ENCODE peak calls at places on chromosomes 2 and 18, in six cellular contexts. S is sigmoid colon, E is GM12864, C is transverse colon, G is fibroblast of lung, Z is fibroblast of pulmonary artery. K is an unnamed sample.

GRCh38 chr2:175684466-175684865 is 317.6 kb downstream of the LNPK start:
- DNase-seq in S (no peak), E (no peak), C (no peak), G (no peak), Z (no peak), K (no peak)

GRCh38 chr2:220147186-220147585 is 519.8 kb downstream of the SLC4A3 start:
- DNase-seq in S (no peak), E (no peak), C (no peak), G (peak), Z (peak), K (no peak)

GRCh38 chr2:208548689-208549088 is 142.1 kb downstream of the PTH2R start:
- DNase-seq in S (no peak), E (no peak), C (no peak), G (no peak), Z (no peak), K (no peak)

GRCh38 chr18:79245517-79246001 is 150.2 kb upstream of the NFATC1 start:
- DNase-seq in S (no peak), E (no peak), C (peak), G (no peak), Z (no peak), K (no peak)

GRCh38 chr2:20537423-20538307 is 90.8 kb downstream of the RHOB start:
- DNase-seq in S (no peak), E (no peak), C (no peak), G (no peak), Z (no peak), K (no peak)

GRCh38 chr18:32072321-32072720 is 19.4 kb upstream of the RNF138 start:
- DNase-seq in S (no peak), E (no peak), C (no peak), G (no peak), Z (peak), K (no peak)

GRCh38 chr2:40716879-40717278 is 265.0 kb upstream of the SLC8A1 start:
- DNase-seq in S (no peak), E (no peak), C (no peak), G (peak), Z (peak), K (no peak)

GRCh38 chr2:110101280-110101844 is 14.3 kb downstream of the MALL start:
- DNase-seq in S (peak), E (no peak), C (peak), G (peak), Z (peak), K (peak)

GRCh38 chr2:226707500-226707899 is 92.1 kb downstream of the IRS1 start:
- DNase-seq in S (no peak), E (no peak), C (no peak), G (peak), Z (peak), K (no peak)

GRCh38 chr2:13413989-13414388 is 697.3 kb downstream of the TRIB2 start:
- DNase-seq in S (no peak), E (no peak), C (no peak), G (peak), Z (no peak), K (no peak)

GRCh38 chr18:48715651-48716354 is 177.0 kb downstream of the CTIF start:
- DNase-seq in S (no peak), E (no peak), C (peak), G (no peak), Z (no peak), K (no peak)

GRCh38 chr2:186098821-186099220 is 360.2 kb downstream of the FSIP2 start:
- DNase-seq in S (no peak), E (no peak), C (no peak), G (no peak), Z (peak), K (no peak)

GRCh38 chr2:237434916-237435315 is 21.0 kb upstream of the COL6A3 start:
- DNase-seq in S (no peak), E (peak), C (peak), G (no peak), Z (peak), K (no peak)

DNA sequence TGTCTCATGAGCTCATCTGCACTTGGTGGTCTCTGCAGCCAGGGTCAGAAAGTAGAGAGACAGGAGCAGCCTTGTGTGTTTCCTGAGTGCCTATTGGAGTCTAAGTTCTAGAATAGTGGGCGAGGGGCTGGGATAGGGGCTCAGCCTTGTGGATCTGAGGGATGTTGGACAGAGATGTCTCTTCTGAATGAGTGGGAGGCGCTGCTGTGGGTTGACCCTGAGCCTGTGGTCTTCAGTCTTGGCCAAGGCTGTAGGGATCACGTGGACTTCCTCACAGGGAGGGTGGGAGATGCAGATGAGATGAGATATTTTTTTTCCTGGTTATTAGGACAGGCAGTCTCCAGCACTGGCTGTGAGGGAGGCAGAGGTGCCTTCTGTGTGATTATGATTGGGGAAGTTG is 61.8 kb downstream of the RNF144A start:
- DNase-seq in S (no peak), E (no peak), C (no peak), G (no peak), Z (no peak), K (no peak)
- TF ChIP-seq CTCF in S (no peak), E (no peak), C (no peak), G (no peak), Z (no peak), K (no peak)

GRCh38 chr2:201257381-201257940 is 2.9 kb upstream of the CASP8 start:
- DNase-seq in S (no peak), E (no peak), C (peak), G (no peak), Z (no peak), K (no peak)
- TF ChIP-seq CTCF in S (no peak), E (peak), C (no peak), G (no peak), Z (no peak), K (no peak)

GRCh38 chr2:229821353-229821752 is 100.5 kb downstream of the TRIP12 start:
- DNase-seq in S (no peak), E (no peak), C (no peak), G (no peak), Z (no peak), K (no peak)

DNA sequence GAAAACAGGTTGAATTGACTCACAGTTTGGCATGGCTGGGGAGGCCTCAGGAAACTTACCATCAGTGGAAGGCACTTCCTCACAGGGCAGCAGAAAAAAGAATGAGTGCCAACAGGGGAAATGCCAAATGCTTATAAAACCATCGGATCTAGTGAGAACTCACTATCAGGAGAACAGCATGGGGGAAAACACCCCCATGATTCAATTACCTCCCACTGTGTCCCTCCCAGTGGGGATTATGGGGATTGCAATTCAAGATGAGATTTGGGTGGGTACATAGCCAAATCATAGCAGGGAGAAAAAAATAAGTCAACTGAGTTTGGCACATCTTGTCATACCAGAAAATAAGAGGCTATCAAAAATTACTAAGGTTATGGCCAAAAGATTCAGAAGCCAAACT is 96.3 kb downstream of the TRIP12 start:
- DNase-seq in S (no peak), E (no peak), C (no peak), G (no peak), Z (no peak), K (no peak)
- TF ChIP-seq CTCF in S (no peak), E (peak), C (no peak), G (no peak), Z (no peak), K (peak)

GRCh38 chr2:17539993-17540812 is at the start of gene VSNL1:
- DNase-seq in S (peak), E (no peak), C (peak), G (peak), Z (peak), K (no peak)

GRCh38 chr2:17540813-17541513 is 467 bp downstream of the VSNL1 start:
- DNase-seq in S (no peak), E (no peak), C (no peak), G (no peak), Z (no peak), K (no peak)

GRCh38 chr2:17538022-17538843 is 2.3 kb upstream of the VSNL1 start:
- DNase-seq in S (no peak), E (no peak), C (peak), G (peak), Z (peak), K (no peak)

GRCh38 chr2:17539596-17539992 is 902 bp upstream of the VSNL1 start:
- DNase-seq in S (peak), E (no peak), C (peak), G (peak), Z (peak), K (no peak)

DNA sequence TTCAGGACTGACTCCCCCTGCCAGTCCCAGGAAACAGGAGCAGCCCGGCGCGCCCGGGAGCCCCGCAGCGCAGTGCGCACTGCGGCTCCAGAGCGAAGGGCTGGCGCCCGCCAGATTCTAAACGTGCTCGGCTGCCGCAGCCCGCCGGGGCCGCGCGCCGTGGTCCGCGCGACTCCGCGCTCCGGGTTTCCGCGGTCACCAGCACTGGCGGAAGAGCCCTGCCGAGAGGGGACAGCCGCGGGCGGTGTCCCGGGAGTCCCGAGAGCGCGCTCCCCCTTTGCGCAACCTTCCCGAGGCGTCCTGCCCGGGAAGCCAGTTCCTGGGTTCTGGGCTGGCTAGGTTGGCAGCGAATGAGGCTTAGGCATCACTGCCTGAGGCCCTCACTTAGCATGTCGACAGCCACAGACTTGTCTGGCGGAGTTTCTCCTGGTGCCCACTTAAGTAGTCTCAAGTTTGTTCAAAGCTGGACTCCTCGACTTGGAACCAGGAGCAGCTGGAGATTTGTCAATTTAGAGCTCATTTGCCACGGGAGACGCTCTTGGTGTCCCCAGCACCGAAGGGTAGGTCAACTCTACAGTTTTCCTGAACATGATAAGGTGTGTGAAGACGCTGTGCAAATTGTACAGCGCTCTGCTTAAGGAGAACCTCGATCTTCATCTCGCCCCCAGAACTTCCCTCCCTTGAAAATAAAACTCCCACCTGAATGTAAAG is 1.5 kb upstream of the VSNL1 start:
- DNase-seq in S (peak), E (no peak), C (peak), G (peak), Z (peak), K (no peak)
- TF ChIP-seq CTCF in S (no peak), E (no peak), C (no peak), G (no peak), Z (no peak), K (no peak)

GRCh38 chr2:99818842-99819241 is 323.5 kb downstream of the AFF3 start:
- DNase-seq in S (no peak), E (no peak), C (no peak), G (peak), Z (peak), K (no peak)
- TF ChIP-seq CTCF in S (no peak), E (no peak), C (no peak), G (peak), Z (peak), K (peak)